ENCODE peak calls at places on chromosomes 3 and 15, in four cellular contexts. One of them, this sample, is unnamed.

GRCh38 chr3:142649996-142650693 is 54.0 kb downstream of the PLS1 start:
- DNase-seq in HCT116: no peak
- DNase-seq in HepG2: no peak
- DNase-seq in GM12878: no peak
- DNase-seq in this sample: no peak

GRCh38 chr3:127367593-127367992 is 79.7 kb upstream of the PRR20G start:
- DNase-seq in HCT116: no peak
- DNase-seq in HepG2: no peak
- DNase-seq in GM12878: no peak
- DNase-seq in this sample: no peak

GRCh38 chr3:14991148-14991742 is 43.9 kb downstream of the NR2C2 start:
- DNase-seq in HCT116: no peak
- DNase-seq in HepG2: no peak
- DNase-seq in GM12878: no peak
- DNase-seq in this sample: no peak

GRCh38 chr3:68915973-68916372 is 16.4 kb downstream of the TAFA4 start:
- DNase-seq in HCT116: no peak
- DNase-seq in HepG2: peak; percentile 38
- DNase-seq in GM12878: no peak
- DNase-seq in this sample: no peak

GRCh38 chr15:77732514-77733335 is 100.0 kb upstream of the LINGO1 start:
- DNase-seq in HCT116: no peak
- DNase-seq in HepG2: no peak
- DNase-seq in GM12878: no peak
- DNase-seq in this sample: no peak

GRCh38 chr3:157442729-157443128 is 6.1 kb downstream of the PTX3 start:
- DNase-seq in HCT116: no peak
- DNase-seq in HepG2: no peak
- DNase-seq in GM12878: no peak
- DNase-seq in this sample: no peak

GRCh38 chr3:123333401-123333800 is 115.5 kb downstream of the ADCY5 start:
- DNase-seq in HCT116: no peak
- DNase-seq in HepG2: no peak
- DNase-seq in GM12878: no peak
- DNase-seq in this sample: no peak

GRCh38 chr3:171951597-171951996 is 87.8 kb upstream of the FNDC3B start:
- DNase-seq in HCT116: no peak
- DNase-seq in HepG2: no peak
- DNase-seq in GM12878: no peak
- DNase-seq in this sample: no peak

GRCh38 chr3:52070724-52071621 is 14.6 kb upstream of the DUSP7 start:
- DNase-seq in HCT116: no peak
- DNase-seq in HepG2: no peak
- DNase-seq in GM12878: no peak
- DNase-seq in this sample: no peak

DNA sequence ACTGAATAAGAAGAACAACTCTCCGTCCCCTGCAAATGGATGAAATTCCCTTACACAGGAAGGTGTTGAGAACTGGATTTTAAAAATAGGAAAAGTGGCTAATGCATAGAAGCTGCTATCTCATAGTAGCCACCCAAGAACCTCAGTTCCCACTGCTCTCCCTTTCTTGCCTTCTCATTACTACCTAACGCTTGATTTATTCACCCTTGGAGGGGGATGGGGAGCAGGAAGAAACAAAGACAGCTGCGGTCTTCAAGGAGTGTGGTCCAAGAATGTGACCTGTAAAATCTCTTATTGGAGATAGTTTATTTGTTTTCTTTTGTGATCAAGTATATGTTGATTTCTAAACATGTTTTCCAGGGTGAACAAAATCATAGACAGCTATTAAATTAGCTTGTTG is 274.1 kb upstream of the CTNNB1 start:
- DNase-seq in HCT116: no peak
- DNase-seq in HepG2: no peak
- DNase-seq in GM12878: no peak
- DNase-seq in this sample: no peak
- TF ChIP-seq JUND in HCT116: no peak
- TF ChIP-seq JUND in HepG2: no peak
- TF ChIP-seq JUND in GM12878: no peak
- TF ChIP-seq JUND in this sample: no peak

DNA sequence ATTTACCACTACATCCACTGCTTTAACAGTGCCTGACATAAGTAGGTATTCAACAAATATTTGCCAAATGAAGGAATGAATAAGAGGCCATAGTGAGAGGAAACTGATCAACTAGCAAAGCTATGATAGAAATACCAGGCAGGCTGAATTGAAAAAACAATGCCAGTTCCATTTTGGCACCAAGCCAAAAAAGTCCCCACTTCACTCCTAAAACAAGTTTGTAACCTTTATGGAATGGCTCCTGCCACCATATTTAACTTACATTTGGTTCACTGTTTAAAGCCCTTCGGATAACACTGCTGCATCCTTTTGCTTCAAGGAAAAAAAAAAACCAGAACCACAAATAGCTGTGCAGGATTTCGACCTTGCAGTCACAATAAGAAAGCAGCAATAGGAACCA is 166.1 kb downstream of the FRMD5 start:
- DNase-seq in HCT116: no peak
- DNase-seq in HepG2: no peak
- DNase-seq in GM12878: no peak
- DNase-seq in this sample: no peak
- TF ChIP-seq JUND in HCT116: no peak
- TF ChIP-seq JUND in HepG2: no peak
- TF ChIP-seq JUND in GM12878: no peak
- TF ChIP-seq JUND in this sample: no peak

GRCh38 chr3:186406669-186407635 is 44.9 kb upstream of the DGKG start:
- DNase-seq in HCT116: no peak
- DNase-seq in HepG2: no peak
- DNase-seq in GM12878: no peak
- DNase-seq in this sample: no peak
- TF ChIP-seq JUND in HCT116: no peak
- TF ChIP-seq JUND in HepG2: no peak
- TF ChIP-seq JUND in GM12878: no peak
- TF ChIP-seq JUND in this sample: no peak

GRCh38 chr3:141375381-141376301 is 7.3 kb downstream of the ZBTB38 start:
- DNase-seq in HCT116: no peak
- DNase-seq in HepG2: no peak
- DNase-seq in GM12878: no peak
- DNase-seq in this sample: no peak
- TF ChIP-seq JUND in HCT116: no peak
- TF ChIP-seq JUND in HepG2: no peak
- TF ChIP-seq JUND in GM12878: no peak
- TF ChIP-seq JUND in this sample: no peak

GRCh38 chr3:85821130-85821756 is 862.5 kb downstream of the CADM2 start:
- DNase-seq in HCT116: no peak
- DNase-seq in HepG2: peak; percentile 23
- DNase-seq in GM12878: no peak
- DNase-seq in this sample: peak; percentile 65
- TF ChIP-seq JUND in HCT116: no peak
- TF ChIP-seq JUND in HepG2: no peak
- TF ChIP-seq JUND in GM12878: no peak
- TF ChIP-seq JUND in this sample: no peak

GRCh38 chr15:94745371-94745770 is 514.0 kb downstream of the MCTP2 start:
- DNase-seq in HCT116: no peak
- DNase-seq in HepG2: no peak
- DNase-seq in GM12878: no peak
- DNase-seq in this sample: no peak

GRCh38 chr15:94744080-94744793 is 512.9 kb downstream of the MCTP2 start:
- DNase-seq in HCT116: no peak
- DNase-seq in HepG2: no peak
- DNase-seq in GM12878: no peak
- DNase-seq in this sample: no peak

GRCh38 chr15:94747510-94747909 is 516.1 kb downstream of the MCTP2 start:
- DNase-seq in HCT116: no peak
- DNase-seq in HepG2: no peak
- DNase-seq in GM12878: no peak
- DNase-seq in this sample: no peak

GRCh38 chr15:94739639-94740038 is 508.3 kb downstream of the MCTP2 start:
- DNase-seq in HCT116: no peak
- DNase-seq in HepG2: no peak
- DNase-seq in GM12878: no peak
- DNase-seq in this sample: no peak

GRCh38 chr15:94743668-94744067 is 512.3 kb downstream of the MCTP2 start:
- DNase-seq in HCT116: no peak
- DNase-seq in HepG2: no peak
- DNase-seq in GM12878: no peak
- DNase-seq in this sample: no peak
- TF ChIP-seq JUND in HCT116: no peak
- TF ChIP-seq JUND in HepG2: no peak
- TF ChIP-seq JUND in GM12878: no peak
- TF ChIP-seq JUND in this sample: no peak

DNA sequence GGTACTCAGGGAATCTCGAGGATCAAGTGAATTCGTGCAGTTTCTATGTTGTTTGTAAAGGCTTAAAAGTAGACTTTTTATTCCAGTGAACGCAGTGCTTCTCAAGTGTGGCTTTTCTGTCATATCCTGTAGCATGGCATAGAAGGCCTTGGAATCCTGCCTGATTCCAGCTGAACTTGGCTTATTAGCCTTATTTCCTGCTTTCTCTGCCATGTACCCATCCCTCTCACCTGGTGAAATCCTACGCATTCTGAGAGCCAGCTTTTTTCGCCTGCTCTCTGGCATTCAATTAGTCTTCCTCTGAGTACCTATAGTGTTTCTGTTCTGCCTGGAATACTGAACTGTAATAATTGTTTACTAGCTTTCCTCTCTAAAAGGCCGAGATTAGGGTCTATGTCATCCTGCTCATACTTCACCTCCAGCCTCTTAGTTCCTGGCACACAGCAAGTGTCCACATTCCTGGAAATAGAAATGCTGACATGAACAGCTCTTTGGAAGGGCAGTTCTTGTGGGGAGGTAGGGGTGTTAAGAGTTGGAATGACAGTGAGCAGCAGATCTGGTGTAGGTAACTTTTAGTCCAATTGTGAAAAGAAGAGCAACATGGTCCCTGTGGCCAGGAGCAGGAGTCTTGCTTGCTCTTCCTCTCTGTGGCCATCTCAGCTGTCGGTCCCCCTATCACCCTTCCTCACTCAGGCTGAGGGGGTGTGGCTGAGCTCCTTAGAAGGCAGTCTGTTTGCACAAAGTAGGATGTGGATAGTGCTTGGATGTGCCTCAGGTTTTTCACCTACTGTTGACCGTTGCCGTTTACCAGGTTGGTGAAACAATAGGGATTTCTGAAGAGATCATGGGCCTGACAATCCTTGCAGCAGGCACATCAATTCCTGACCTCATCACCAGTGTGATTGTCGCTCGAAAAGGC is 30.4 kb downstream of the SLC24A1 start:
- DNase-seq in HCT116: no peak
- DNase-seq in HepG2: no peak
- DNase-seq in GM12878: no peak
- DNase-seq in this sample: no peak
- TF ChIP-seq JUND in HCT116: no peak
- TF ChIP-seq JUND in HepG2: no peak
- TF ChIP-seq JUND in GM12878: no peak
- TF ChIP-seq JUND in this sample: no peak

GRCh38 chr3:129003578-129004112 is 2.5 kb downstream of the EFCC1 start:
- DNase-seq in HCT116: peak; percentile 65
- DNase-seq in HepG2: peak; percentile 23
- DNase-seq in GM12878: no peak
- DNase-seq in this sample: peak; percentile 84
- TF ChIP-seq JUND in HCT116: no peak
- TF ChIP-seq JUND in HepG2: no peak
- TF ChIP-seq JUND in GM12878: no peak
- TF ChIP-seq JUND in this sample: no peak

GRCh38 chr15:64006642-64007041 is 39.6 kb downstream of the DAPK2 start:
- DNase-seq in HCT116: no peak
- DNase-seq in HepG2: no peak
- DNase-seq in GM12878: no peak
- DNase-seq in this sample: peak; percentile 72

GRCh38 chr15:64008177-64008576 is 38.1 kb downstream of the DAPK2 start:
- DNase-seq in HCT116: no peak
- DNase-seq in HepG2: no peak
- DNase-seq in GM12878: no peak
- DNase-seq in this sample: no peak

GRCh38 chr15:64009798-64010241 is 36.5 kb downstream of the DAPK2 start:
- DNase-seq in HCT116: no peak
- DNase-seq in HepG2: no peak
- DNase-seq in GM12878: peak; percentile 84
- DNase-seq in this sample: no peak

GRCh38 chr15:64010719-64011118 is 35.6 kb downstream of the DAPK2 start:
- DNase-seq in HCT116: peak; percentile 69
- DNase-seq in HepG2: no peak
- DNase-seq in GM12878: peak; percentile 96
- DNase-seq in this sample: no peak

GRCh38 chr15:64009241-64009640 is 37.0 kb downstream of the DAPK2 start:
- DNase-seq in HCT116: no peak
- DNase-seq in HepG2: no peak
- DNase-seq in GM12878: no peak
- DNase-seq in this sample: no peak
- TF ChIP-seq JUND in HCT116: no peak
- TF ChIP-seq JUND in HepG2: no peak
- TF ChIP-seq JUND in GM12878: no peak
- TF ChIP-seq JUND in this sample: no peak

GRCh38 chr3:58536501-58537411 is at the start of gene ACOX2:
- DNase-seq in HCT116: no peak
- DNase-seq in HepG2: no peak
- DNase-seq in GM12878: no peak
- DNase-seq in this sample: no peak

GRCh38 chr3:58532794-58533220 is 4.2 kb downstream of the ACOX2 start:
- DNase-seq in HCT116: peak; percentile 69
- DNase-seq in HepG2: peak; percentile 55
- DNase-seq in GM12878: peak; percentile 11
- DNase-seq in this sample: peak; percentile 64

GRCh38 chr3:58535531-58536500 is 1.2 kb downstream of the ACOX2 start:
- DNase-seq in HCT116: no peak
- DNase-seq in HepG2: peak; percentile 89
- DNase-seq in GM12878: no peak
- DNase-seq in this sample: no peak

GRCh38 chr3:58537412-58538301 is 667 bp upstream of the ACOX2 start:
- DNase-seq in HCT116: no peak
- DNase-seq in HepG2: peak; percentile 38
- DNase-seq in GM12878: no peak
- DNase-seq in this sample: no peak

GRCh38 chr3:58534592-58535494 is 2.1 kb downstream of the ACOX2 start:
- DNase-seq in HCT116: no peak
- DNase-seq in HepG2: no peak
- DNase-seq in GM12878: no peak
- DNase-seq in this sample: no peak
- TF ChIP-seq JUND in HCT116: no peak
- TF ChIP-seq JUND in HepG2: no peak
- TF ChIP-seq JUND in GM12878: no peak
- TF ChIP-seq JUND in this sample: no peak